ENCODE peak calls at places on chromosomes 2 and 18, in nine cellular contexts. O, L, E, Y, Z, S, V, B and T are unnamed samples.

GRCh38 chr18:36828157-36828629 is 609 bp downstream of the TPGS2 start:
- DNase-seq in B (peak; percentile 60), O (no peak), Z (no peak), V (peak; percentile 59), L (no peak), Y (peak; percentile 55), E (peak; percentile 41), S (no peak), T (no peak)

GRCh38 chr2:14475994-14476393 is 156.5 kb upstream of the LRATD1 start:
- DNase-seq in O (no peak), B (no peak), V (no peak), L (no peak), S (no peak), E (no peak), Y (no peak), Z (no peak), T (no peak)

GRCh38 chr2:12661472-12661871 is 55.3 kb upstream of the TRIB2 start:
- DNase-seq in B (no peak), Z (no peak), V (no peak), E (no peak), Y (peak; percentile 58), O (no peak), S (no peak), L (no peak), T (no peak)

GRCh38 chr18:45248240-45248903 is 366.9 kb upstream of the SLC14A2 start:
- DNase-seq in Z (no peak), B (no peak), Y (no peak), L (no peak), V (peak; percentile 82), S (no peak), O (no peak), E (peak; percentile 74), T (no peak)

GRCh38 chr2:84969511-84970265 is 1.3 kb upstream of the KCMF1 start:
- DNase-seq in L (no peak), Z (no peak), O (no peak), Y (no peak), V (peak; percentile 52), B (no peak), S (peak; percentile 44), E (no peak), T (no peak)

GRCh38 chr2:99624682-99625081 is 134.9 kb upstream of the REV1 start:
- DNase-seq in B (no peak), L (no peak), S (no peak), V (no peak), Z (no peak), Y (no peak), E (no peak), O (no peak), T (no peak)

GRCh38 chr2:191866195-191866594 is 19.3 kb upstream of the CAVIN2 start:
- DNase-seq in E (no peak), O (no peak), Z (no peak), L (no peak), V (no peak), B (no peak), Y (no peak), S (no peak), T (no peak)

GRCh38 chr18:70380915-70381896 is 92.4 kb downstream of the SOCS6 start:
- DNase-seq in Y (no peak), V (no peak), B (no peak), Z (no peak), L (no peak), E (no peak), S (no peak), O (no peak), T (peak; percentile 76)

GRCh38 chr2:68643011-68643873 is at the start of gene PROKR1:
- DNase-seq in O (no peak), L (no peak), S (no peak), Z (no peak), Y (peak; percentile 24), E (no peak), V (peak; percentile 12), B (peak; percentile 79), T (no peak)

GRCh38 chr18:48814490-48815181 is 136.1 kb downstream of the SMAD7 start:
- DNase-seq in O (peak; percentile 15), E (no peak), V (peak; percentile 23), Y (no peak), B (peak; percentile 10), S (no peak), L (peak; percentile 56), Z (no peak), T (no peak)

GRCh38 chr2:191350826-191351225 is 105.6 kb downstream of the MYO1B start:
- DNase-seq in B (no peak), Z (no peak), L (no peak), S (no peak), O (no peak), E (no peak), V (peak; percentile 43), Y (peak; percentile 43), T (no peak)

GRCh38 chr2:65372619-65373018 is 59.8 kb downstream of the SPRED2 start:
- DNase-seq in Z (no peak), V (no peak), Y (no peak), B (no peak), E (no peak), L (no peak), O (no peak), S (no peak), T (no peak)

GRCh38 chr2:137964066-137964858 is at the start of gene HNMT:
- DNase-seq in L (no peak), B (peak; percentile 75), O (no peak), E (no peak), V (peak; percentile 50), Y (peak; percentile 38), Z (no peak), S (no peak), T (no peak)

GRCh38 chr18:33034941-33035340 is 262.1 kb upstream of the KLHL14 start:
- DNase-seq in B (no peak), E (peak; percentile 6), S (no peak), L (no peak), V (peak; percentile 85), Z (no peak), Y (no peak), O (no peak), T (no peak)

GRCh38 chr18:22841840-22842239 is 91.3 kb upstream of the RBBP8 start:
- DNase-seq in L (no peak), V (peak; percentile 36), Z (no peak), E (no peak), Y (no peak), O (no peak), S (no peak), B (no peak), T (no peak)

GRCh38 chr2:86054539-86055082 is 51.1 kb downstream of the POLR1A start:
- DNase-seq in B (no peak), E (no peak), V (no peak), Z (no peak), L (peak; percentile 73), Y (no peak), O (peak; percentile 44), S (no peak), T (no peak)

GRCh38 chr18:68438983-68439382 is 275.9 kb downstream of the TMX3 start:
- DNase-seq in Y (peak; percentile 57), L (no peak), O (no peak), B (no peak), E (no peak), V (no peak), Z (no peak), S (no peak), T (no peak)

GRCh38 chr2:11701831-11702301 is 31.9 kb upstream of the NTSR2 start:
- DNase-seq in S (no peak), L (no peak), Y (no peak), Z (no peak), E (no peak), V (no peak), O (no peak), B (no peak), T (no peak)

GRCh38 chr2:106026271-106027190 is 167.6 kb downstream of the UXS1 start:
- DNase-seq in Z (no peak), S (no peak), V (no peak), O (no peak), E (no peak), L (no peak), B (no peak), Y (no peak), T (no peak)

GRCh38 chr2:25685741-25686140 is 12.4 kb upstream of the DTNB start:
- DNase-seq in Z (no peak), B (no peak), Y (no peak), O (no peak), S (no peak), L (no peak), E (no peak), V (no peak), T (no peak)

GRCh38 chr2:208311954-208312353 is 45.9 kb downstream of the PIKFYVE start:
- DNase-seq in O (no peak), B (no peak), V (no peak), L (no peak), E (no peak), S (no peak), Z (no peak), Y (peak; percentile 5), T (no peak)

GRCh38 chr2:190111166-190111565 is 48.6 kb upstream of the MSTN start:
- DNase-seq in S (no peak), B (no peak), O (no peak), V (no peak), E (no peak), Y (no peak), L (no peak), Z (no peak), T (no peak)

GRCh38 chr2:221596192-221596591 is 24.1 kb upstream of the EPHA4 start:
- DNase-seq in Z (no peak), O (no peak), Y (peak; percentile 57), B (no peak), V (peak; percentile 60), E (peak; percentile 26), S (no peak), L (no peak), T (no peak)

GRCh38 chr2:142112648-142113278 is 18.1 kb downstream of the LRP1B start:
- DNase-seq in Y (peak; percentile 79), L (no peak), B (no peak), S (no peak), O (no peak), Z (no peak), E (peak; percentile 96), V (peak; percentile 95), T (no peak)